ENCODE peak calls at places on chromosomes 3 and 15, in seven cellular contexts. T is stomach, Q is tibial nerve, N is A549, H is sigmoid colon, Z is transverse colon, D is ovary. S is an unnamed sample.

GRCh38 chr3:198113219-198114053 is 153.4 kb downstream of the LMLN start:
- DNase-seq in Q (no peak), N (no peak), D (no peak), H (no peak), Z (no peak), T (no peak), S (no peak)

GRCh38 chr3:122932251-122932967 is 95.2 kb downstream of the SEMA5B start:
- DNase-seq in T (no peak), D (no peak), N (no peak), H (no peak), Z (no peak), Q (no peak), S (no peak)

GRCh38 chr15:51970981-51971352 is 611 bp downstream of the LEO1 start:
- DNase-seq in Z (no peak), T (no peak), Q (no peak), N (no peak), H (no peak), D (no peak), S (no peak)

GRCh38 chr3:128432301-128432897 is 34.3 kb downstream of the DNAJB8 start:
- DNase-seq in Q (no peak), D (no peak), H (no peak), Z (no peak), N (no peak), T (peak), S (no peak)

GRCh38 chr3:182618085-182618732 is 175.1 kb upstream of the ATP11B start:
- DNase-seq in H (no peak), D (no peak), N (peak), Q (peak), T (no peak), Z (no peak), S (no peak)

GRCh38 chr15:72796515-72797337 is 13.2 kb upstream of the ADPGK start:
- DNase-seq in N (peak), H (no peak), Z (peak), Q (no peak), T (peak), D (peak), S (peak)

GRCh38 chr3:112090899-112091586 is 4.9 kb downstream of the C3orf52 start:
- DNase-seq in D (no peak), T (peak), N (no peak), H (no peak), Q (no peak), Z (peak), S (no peak)

GRCh38 chr3:192408007-192408655 is 319.2 kb downstream of the FGF12 start:
- DNase-seq in D (peak), T (no peak), H (peak), Z (no peak), Q (no peak), N (no peak), S (no peak)

GRCh38 chr15:90868261-90868689 is at the start of gene FURIN:
- DNase-seq in N (no peak), D (no peak), Q (no peak), Z (peak), H (no peak), T (no peak), S (no peak)

GRCh38 chr15:78067328-78068241 is 9.9 kb downstream of the TBC1D2B start:
- DNase-seq in Z (no peak), N (no peak), D (no peak), T (peak), H (peak), Q (peak), S (no peak)

GRCh38 chr15:78070049-78070698 is 7.3 kb downstream of the TBC1D2B start:
- DNase-seq in Z (peak), N (no peak), T (no peak), D (no peak), H (peak), Q (no peak), S (peak)

GRCh38 chr15:78069052-78069414 is 8.5 kb downstream of the TBC1D2B start:
- DNase-seq in N (no peak), Q (no peak), H (peak), Z (no peak), D (no peak), T (no peak), S (no peak)

GRCh38 chr15:78071378-78071777 is 6.1 kb downstream of the TBC1D2B start:
- DNase-seq in Z (no peak), D (no peak), H (no peak), T (no peak), N (no peak), Q (no peak), S (no peak)

DNA sequence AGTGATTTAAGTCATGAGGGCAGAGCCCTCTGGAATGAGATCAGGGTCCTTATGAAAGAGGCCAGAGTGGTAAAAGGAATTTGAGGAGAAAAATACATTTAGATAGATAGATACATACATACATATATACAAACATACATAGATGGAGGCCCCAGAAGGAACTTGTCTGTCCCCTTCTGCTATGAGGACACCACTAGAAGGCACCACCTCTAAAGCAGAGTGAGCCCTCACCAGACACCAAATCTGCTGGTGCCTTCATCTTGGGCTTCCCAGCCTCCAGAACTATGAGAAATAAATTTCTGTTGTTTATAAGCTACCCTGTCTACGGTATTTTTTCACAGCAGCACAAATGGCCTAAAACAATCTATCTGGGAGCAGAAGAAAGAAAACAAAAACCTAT is 7.9 kb downstream of the TBC1D2B start:
- DNase-seq in T (no peak), Z (no peak), D (no peak), H (no peak), Q (no peak), N (no peak), S (no peak)
- H3K4me3 ChIP-seq in T (no peak), Z (no peak), D (no peak), H (no peak), Q (no peak), N (no peak), S (no peak)

GRCh38 chr15:64095795-64096485 is at the start of gene SNX1:
- DNase-seq in H (peak), N (peak), Q (peak), Z (peak), D (peak), T (peak), S (peak)
- TF ChIP-seq EP300 in H (no peak), N (no peak), Q (peak), Z (no peak), D (no peak), T (no peak), S (no peak)

GRCh38 chr3:100002599-100003350 is 111.5 kb downstream of the FILIP1L start:
- DNase-seq in N (peak), D (no peak), H (peak), Q (no peak), Z (peak), T (peak), S (no peak)
- H3K27ac ChIP-seq in N (peak), D (no peak), H (peak), Q (no peak), Z (peak), T (peak), S (peak)

DNA sequence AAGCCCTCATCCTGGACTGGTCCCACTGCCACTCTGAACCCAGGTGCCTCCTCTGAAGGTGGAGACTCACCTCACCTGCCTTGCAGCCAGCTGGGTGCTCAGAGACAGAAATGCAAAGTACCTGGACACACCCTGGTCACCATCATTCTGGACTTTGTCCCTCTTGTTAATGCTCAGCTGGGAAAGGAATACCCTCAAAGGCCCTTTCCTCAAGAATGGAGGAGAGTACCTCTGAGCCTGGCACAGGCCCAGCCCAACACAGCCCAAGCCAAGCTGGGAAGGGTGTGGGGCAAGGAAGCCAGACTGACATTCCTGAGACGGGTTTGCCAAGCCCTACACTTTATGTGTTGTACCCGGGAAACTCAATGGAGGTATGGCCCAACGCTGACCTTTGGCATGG is 983 bp upstream of the ALAS1 start:
- DNase-seq in H (no peak), Q (no peak), T (peak), Z (peak), N (peak), D (peak), S (no peak)
- H3K4me3 ChIP-seq in H (no peak), Q (no peak), T (no peak), Z (no peak), N (no peak), D (no peak), S (no peak)

GRCh38 chr3:193911784-193912183 is 224.2 kb upstream of the HES1 start:
- DNase-seq in Q (no peak), H (no peak), T (no peak), N (no peak), D (no peak), Z (no peak), S (no peak)

GRCh38 chr3:193909387-193909786 is 226.6 kb upstream of the HES1 start:
- DNase-seq in Q (no peak), N (no peak), H (no peak), T (no peak), D (no peak), Z (no peak), S (no peak)

GRCh38 chr3:193912621-193913178 is 223.2 kb upstream of the HES1 start:
- DNase-seq in H (no peak), Z (no peak), D (no peak), Q (no peak), T (no peak), N (no peak), S (no peak)

GRCh38 chr3:193910310-193910709 is 225.6 kb upstream of the HES1 start:
- DNase-seq in Q (no peak), N (no peak), T (no peak), D (no peak), H (no peak), Z (no peak), S (no peak)

GRCh38 chr3:193910886-193911738 is 224.8 kb upstream of the HES1 start:
- DNase-seq in D (no peak), T (peak), Z (no peak), N (peak), H (no peak), Q (no peak), S (no peak)
- TF ChIP-seq EP300 in D (no peak), T (no peak), Z (no peak), N (no peak), H (no peak), Q (no peak), S (no peak)

GRCh38 chr3:151770941-151771340 is 37.2 kb downstream of the AADACL2 start:
- DNase-seq in D (peak), H (no peak), Q (peak), N (peak), T (peak), Z (peak), S (peak)
- H3K27ac ChIP-seq in D (peak), H (peak), Q (peak), N (peak), T (peak), Z (peak), S (peak)

DNA sequence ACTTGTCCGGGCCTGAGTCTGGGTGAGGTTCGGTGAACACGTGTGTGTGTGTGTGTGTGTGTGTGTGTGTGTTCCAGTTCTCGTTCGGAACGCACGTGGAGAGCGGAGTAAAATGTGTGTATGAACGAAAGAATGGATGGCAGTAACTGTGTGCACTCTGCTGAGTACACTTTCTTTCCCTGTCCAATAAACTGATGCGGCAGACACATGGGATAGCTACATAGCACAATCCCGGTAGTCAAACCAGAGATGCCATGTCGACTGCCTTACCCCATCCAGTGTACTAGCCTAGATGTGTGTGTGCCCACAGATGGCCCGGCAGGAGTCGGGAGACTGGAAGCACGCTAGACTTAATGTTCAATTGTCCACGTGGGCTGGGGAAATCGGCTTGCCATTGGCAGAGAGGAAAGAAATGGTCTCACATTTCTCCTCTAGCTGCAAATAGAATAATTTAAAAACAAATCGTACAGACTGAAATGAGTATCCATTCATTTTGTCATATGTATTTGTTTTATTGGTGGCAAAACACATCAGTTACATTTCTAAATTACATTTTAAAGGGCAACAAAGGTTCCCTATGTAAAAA is 579 bp upstream of the GOLIM4 start:
- DNase-seq in N (peak), Z (peak), D (no peak), T (peak), H (no peak), Q (peak), S (peak)
- H3K4me3 ChIP-seq in N (peak), Z (peak), D (peak), T (peak), H (peak), Q (peak), S (peak)

DNA sequence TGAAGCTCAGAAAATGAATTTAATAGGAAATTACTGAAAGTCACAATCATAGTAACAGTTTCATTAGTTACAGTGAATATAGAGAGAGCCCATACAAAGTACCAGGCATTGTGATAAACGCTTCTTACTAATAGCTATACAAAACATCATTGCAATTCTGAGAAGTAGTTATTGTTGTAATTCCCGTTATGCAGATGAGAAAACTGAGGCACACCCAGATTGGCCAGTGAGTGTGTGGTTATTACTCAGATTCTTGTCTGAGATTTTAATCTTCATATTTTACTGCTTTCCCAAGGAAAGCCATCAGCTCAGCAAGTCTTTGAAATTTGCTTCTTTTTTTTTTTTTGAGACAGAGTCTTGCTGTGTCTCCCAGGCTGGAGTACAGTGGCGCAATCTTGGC is 14.3 kb downstream of the FLNB start:
- DNase-seq in D (no peak), H (no peak), Q (no peak), T (no peak), N (no peak), Z (no peak), S (no peak)
- TF ChIP-seq EP300 in D (no peak), H (no peak), Q (no peak), T (no peak), N (no peak), Z (no peak), S (no peak)

DNA sequence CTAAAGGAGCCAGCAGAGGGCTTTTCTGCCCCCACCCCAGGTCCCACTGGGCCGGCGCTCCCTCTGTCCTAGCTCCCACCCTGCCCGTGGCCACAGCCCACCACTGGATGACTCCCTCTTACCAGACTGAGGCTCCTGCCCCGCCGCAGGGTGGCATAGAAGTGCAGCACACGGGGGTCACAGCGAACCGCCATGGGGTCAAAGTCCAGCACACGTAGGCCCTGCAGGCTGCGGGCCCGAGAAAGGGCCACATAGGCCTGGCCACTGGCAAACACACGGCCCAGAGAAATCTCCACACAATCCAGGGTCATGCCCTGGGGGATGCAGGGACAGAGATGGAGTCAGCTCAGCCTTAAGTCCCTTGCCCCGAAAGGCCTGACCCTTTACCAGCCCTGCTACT is 9.0 kb downstream of the PIF1 start:
- DNase-seq in Q (no peak), N (no peak), D (no peak), H (no peak), Z (no peak), T (no peak), S (no peak)
- H3K27ac ChIP-seq in Q (no peak), N (no peak), D (no peak), H (no peak), Z (no peak), T (no peak), S (no peak)

DNA sequence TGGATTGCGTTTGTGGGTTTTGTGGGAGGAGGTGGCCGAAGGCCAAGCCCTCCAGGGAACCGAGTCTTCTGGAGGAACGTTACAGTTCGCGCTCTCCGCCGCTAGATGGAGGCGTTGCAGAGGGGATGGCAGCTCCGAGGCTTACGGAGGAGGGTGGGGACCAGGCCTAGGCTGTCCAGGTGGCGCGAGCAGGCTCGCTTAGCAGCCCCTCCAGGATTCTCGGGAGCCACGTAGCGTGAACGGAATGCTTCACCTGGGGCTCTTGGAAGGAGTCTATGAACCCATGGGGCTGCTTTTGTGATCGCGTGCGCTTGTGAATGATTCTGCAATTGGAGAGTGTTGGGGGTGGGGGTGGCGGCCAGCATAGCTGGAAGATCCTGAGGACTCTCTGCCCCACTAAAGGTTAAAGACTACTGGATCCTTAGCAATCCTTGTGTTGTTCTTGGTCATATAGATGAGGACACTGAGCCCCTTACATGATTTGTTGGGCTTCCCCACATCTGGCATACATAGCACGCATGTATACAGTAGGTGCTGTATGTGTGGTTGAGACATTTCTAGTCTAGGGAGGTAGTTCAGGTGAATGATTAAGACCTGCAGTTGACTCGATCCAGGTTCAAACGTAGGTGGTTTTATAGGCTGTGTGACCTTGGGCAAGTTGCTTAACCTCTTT is 25.7 kb downstream of the FAM3D start:
- DNase-seq in T (peak), Q (peak), H (peak), N (peak), D (peak), Z (peak), S (peak)
- H3K4me3 ChIP-seq in T (no peak), Q (no peak), H (no peak), N (no peak), D (no peak), Z (no peak), S (no peak)

S was measured in suprapubic skin.